ENCODE peak calls at places on chromosomes 7 and 10, in four cellular contexts. One of them, this sample, is unnamed. For H3K36me3, the result is how much of the 10 kb centered on the place peaks cover.

GRCh38 chr7:99440195-99440594 is 1.5 kb downstream of the CPSF4 start:
- DNase-seq in right lobe of liver: no peak
- DNase-seq in heart right ventricle: no peak
- DNase-seq in thoracic aorta: no peak
- DNase-seq in this sample: peak

GRCh38 chr7:50531401-50531906 is 33.8 kb downstream of the DDC start:
- DNase-seq in right lobe of liver: no peak
- DNase-seq in heart right ventricle: no peak
- DNase-seq in thoracic aorta: no peak
- DNase-seq in this sample: peak

GRCh38 chr10:5565671-5566581 is 41.2 kb downstream of the CALML3 start:
- DNase-seq in right lobe of liver: peak
- DNase-seq in heart right ventricle: no peak
- DNase-seq in thoracic aorta: no peak
- DNase-seq in this sample: peak

GRCh38 chr7:24054231-24054630 is 229.8 kb upstream of the NPY start:
- DNase-seq in right lobe of liver: no peak
- DNase-seq in heart right ventricle: no peak
- DNase-seq in thoracic aorta: no peak
- DNase-seq in this sample: no peak

GRCh38 chr10:60958892-60959601 is 15.1 kb upstream of the RHOBTB1 start:
- DNase-seq in right lobe of liver: no peak
- DNase-seq in heart right ventricle: no peak
- DNase-seq in thoracic aorta: no peak
- DNase-seq in this sample: no peak

GRCh38 chr10:11012880-11013279 is 4.8 kb upstream of the CELF2 start:
- DNase-seq in right lobe of liver: no peak
- DNase-seq in heart right ventricle: no peak
- DNase-seq in thoracic aorta: no peak
- DNase-seq in this sample: no peak

GRCh38 chr10:34172936-34173533 is 642.1 kb downstream of the PARD3 start:
- DNase-seq in right lobe of liver: no peak
- DNase-seq in heart right ventricle: no peak
- DNase-seq in thoracic aorta: no peak
- DNase-seq in this sample: peak

GRCh38 chr7:121604627-121605296 is 208.7 kb upstream of the FAM3C start:
- DNase-seq in right lobe of liver: no peak
- DNase-seq in heart right ventricle: no peak
- DNase-seq in thoracic aorta: no peak
- DNase-seq in this sample: peak

GRCh38 chr7:90958669-90959068 is 305.6 kb upstream of the FZD1 start:
- DNase-seq in right lobe of liver: no peak
- DNase-seq in heart right ventricle: no peak
- DNase-seq in thoracic aorta: no peak
- DNase-seq in this sample: no peak

GRCh38 chr7:132461043-132461592 is 115.2 kb downstream of the PLXNA4 start:
- DNase-seq in right lobe of liver: no peak
- DNase-seq in heart right ventricle: no peak
- DNase-seq in thoracic aorta: no peak
- DNase-seq in this sample: no peak

GRCh38 chr7:940599-941408 is 13.7 kb downstream of the ADAP1 start:
- DNase-seq in right lobe of liver: no peak
- DNase-seq in heart right ventricle: no peak
- DNase-seq in thoracic aorta: no peak
- DNase-seq in this sample: no peak

GRCh38 chr7:24963218-24963617 is 16.8 kb downstream of the OSBPL3 start:
- DNase-seq in right lobe of liver: peak
- DNase-seq in heart right ventricle: peak
- DNase-seq in thoracic aorta: no peak
- DNase-seq in this sample: no peak

DNA sequence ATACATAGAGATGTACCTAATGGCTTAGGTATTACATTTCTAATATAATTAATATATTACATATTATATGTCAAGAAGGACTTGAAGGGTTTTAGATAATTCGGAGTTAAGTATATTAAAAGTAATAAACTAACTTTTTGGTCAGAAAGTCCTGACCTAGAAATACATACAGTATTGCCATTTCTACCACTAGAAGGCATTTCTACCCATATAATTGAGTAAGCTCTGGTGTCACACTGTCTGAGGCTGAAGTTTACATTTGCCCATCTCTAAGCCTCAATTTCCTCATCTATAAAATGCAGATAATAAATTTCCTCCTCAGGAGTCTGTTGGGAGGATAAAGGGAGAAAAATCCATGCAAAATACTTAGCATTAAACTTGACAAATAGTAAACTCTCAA is 7.1 kb downstream of the FKBP14 start:
- DNase-seq in right lobe of liver: no peak
- DNase-seq in heart right ventricle: no peak
- DNase-seq in thoracic aorta: no peak
- DNase-seq in this sample: no peak
- H3K36me3 ChIP-seq in right lobe of liver: under half
- H3K36me3 ChIP-seq in heart right ventricle: under half
- H3K36me3 ChIP-seq in thoracic aorta: under half
- H3K36me3 ChIP-seq in this sample: under half

GRCh38 chr10:99975942-99976809 is 33.6 kb downstream of the DNMBP start:
- DNase-seq in right lobe of liver: no peak
- DNase-seq in heart right ventricle: no peak
- DNase-seq in thoracic aorta: no peak
- DNase-seq in this sample: peak
- H3K4me3 ChIP-seq in right lobe of liver: no peak
- H3K4me3 ChIP-seq in heart right ventricle: no peak
- H3K4me3 ChIP-seq in thoracic aorta: no peak
- H3K4me3 ChIP-seq in this sample: no peak

GRCh38 chr10:67697646-67698245 is 1.8 kb upstream of the CTNNA3 start:
- DNase-seq in right lobe of liver: no peak
- DNase-seq in heart right ventricle: no peak
- DNase-seq in thoracic aorta: no peak
- DNase-seq in this sample: peak
- TF ChIP-seq CTCF in right lobe of liver: peak
- TF ChIP-seq CTCF in heart right ventricle: peak
- TF ChIP-seq CTCF in thoracic aorta: peak
- TF ChIP-seq CTCF in this sample: peak

GRCh38 chr10:104642001-104642270 is 846 bp downstream of the SORCS3 start:
- DNase-seq in right lobe of liver: no peak
- DNase-seq in heart right ventricle: no peak
- DNase-seq in thoracic aorta: no peak
- DNase-seq in this sample: no peak

GRCh38 chr10:104640339-104641149 is 546 bp upstream of the SORCS3 start:
- DNase-seq in right lobe of liver: no peak
- DNase-seq in heart right ventricle: no peak
- DNase-seq in thoracic aorta: no peak
- DNase-seq in this sample: no peak

GRCh38 chr10:104641150-104642000 is at the start of gene SORCS3:
- DNase-seq in right lobe of liver: no peak
- DNase-seq in heart right ventricle: no peak
- DNase-seq in thoracic aorta: no peak
- DNase-seq in this sample: no peak

GRCh38 chr10:104639595-104640338 is 1.3 kb upstream of the SORCS3 start:
- DNase-seq in right lobe of liver: no peak
- DNase-seq in heart right ventricle: no peak
- DNase-seq in thoracic aorta: no peak
- DNase-seq in this sample: no peak

GRCh38 chr10:104638861-104639594 is 2.1 kb upstream of the SORCS3 start:
- DNase-seq in right lobe of liver: no peak
- DNase-seq in heart right ventricle: no peak
- DNase-seq in thoracic aorta: no peak
- DNase-seq in this sample: no peak
- H3K36me3 ChIP-seq in right lobe of liver: under half
- H3K36me3 ChIP-seq in heart right ventricle: under half
- H3K36me3 ChIP-seq in thoracic aorta: under half
- H3K36me3 ChIP-seq in this sample: under half

This sample was measured in bronchial epithelial cell.